ENCODE peak calls at places on chromosomes 3 and 15, in seven cellular contexts. M is H1, G is HCT116, I is HepG2, O is SK-N-SH, V is GM12878, B is K562. T is an unnamed sample.

GRCh38 chr15:34584321-34584668 is 844 bp upstream of the GOLGA8B start:
- DNase-seq in V (no peak), I (no peak), B (no peak), O (no peak), G (no peak), M (no peak), T (no peak)

GRCh38 chr3:183369626-183370025 is 58.8 kb downstream of the MCF2L2 start:
- DNase-seq in V (no peak), O (no peak), G (no peak), I (no peak), B (no peak), M (no peak), T (no peak)

GRCh38 chr3:71450985-71451560 is 132.5 kb downstream of the FOXP1 start:
- DNase-seq in I (no peak), V (no peak), B (no peak), G (no peak), M (no peak), O (no peak), T (no peak)

GRCh38 chr3:5162102-5162501 is 25.4 kb upstream of the EDEM1 start:
- DNase-seq in O (no peak), B (no peak), G (peak; percentile 55), V (no peak), M (no peak), I (peak; percentile 26), T (no peak)

GRCh38 chr3:191813245-191813644 is 352.3 kb downstream of the PYDC2 start:
- DNase-seq in I (no peak), M (no peak), B (no peak), G (no peak), V (no peak), O (no peak), T (no peak)

GRCh38 chr3:108329508-108329907 is 33.2 kb downstream of the HHLA2 start:
- DNase-seq in I (no peak), V (no peak), B (no peak), O (no peak), G (no peak), M (no peak), T (no peak)

GRCh38 chr15:37819191-37819590 is 115.2 kb upstream of the TMCO5A start:
- DNase-seq in I (no peak), B (no peak), V (no peak), M (no peak), G (no peak), O (no peak), T (no peak)

GRCh38 chr3:59161048-59161447 is 111.2 kb upstream of the CFAP20DC start:
- DNase-seq in O (no peak), G (no peak), V (no peak), M (no peak), B (no peak), I (no peak), T (no peak)

GRCh38 chr3:11476814-11477213 is 166.9 kb downstream of the VGLL4 start:
- DNase-seq in I (no peak), G (no peak), V (no peak), M (no peak), B (no peak), O (no peak), T (no peak)

GRCh38 chr3:9448643-9449042 is 51.2 kb downstream of the SETD5 start:
- DNase-seq in G (no peak), M (no peak), O (no peak), B (no peak), V (no peak), I (no peak), T (no peak)

GRCh38 chr3:99269606-99270355 is 368.3 kb upstream of the DCBLD2 start:
- DNase-seq in G (no peak), O (no peak), B (no peak), M (no peak), I (no peak), V (no peak), T (no peak)

GRCh38 chr15:64464271-64465005 is 4.1 kb downstream of the ZNF609 start:
- DNase-seq in M (no peak), G (no peak), V (no peak), O (no peak), B (no peak), I (no peak), T (peak; percentile 5)

GRCh38 chr15:91263632-91264477 is 163.8 kb downstream of the SV2B start:
- DNase-seq in I (no peak), V (no peak), O (no peak), B (no peak), M (no peak), G (no peak), T (peak; percentile 58)

GRCh38 chr15:48358229-48358641 is 27.0 kb downstream of the DUT start:
- DNase-seq in I (no peak), O (peak; percentile 32), V (no peak), M (no peak), G (peak; percentile 21), B (peak; percentile 19), T (no peak)

GRCh38 chr3:45009868-45010267 is 16.2 kb upstream of the CLEC3B start:
- DNase-seq in M (no peak), V (no peak), B (no peak), I (no peak), O (no peak), G (no peak), T (no peak)

GRCh38 chr3:58603606-58604005 is 26.4 kb upstream of the FAM107A start:
- DNase-seq in G (no peak), V (no peak), O (no peak), B (no peak), M (no peak), I (no peak), T (no peak)

GRCh38 chr15:82854554-82854953 is 45.1 kb downstream of the WHAMM start:
- DNase-seq in B (no peak), M (no peak), O (no peak), I (no peak), G (no peak), V (no peak), T (no peak)

DNA sequence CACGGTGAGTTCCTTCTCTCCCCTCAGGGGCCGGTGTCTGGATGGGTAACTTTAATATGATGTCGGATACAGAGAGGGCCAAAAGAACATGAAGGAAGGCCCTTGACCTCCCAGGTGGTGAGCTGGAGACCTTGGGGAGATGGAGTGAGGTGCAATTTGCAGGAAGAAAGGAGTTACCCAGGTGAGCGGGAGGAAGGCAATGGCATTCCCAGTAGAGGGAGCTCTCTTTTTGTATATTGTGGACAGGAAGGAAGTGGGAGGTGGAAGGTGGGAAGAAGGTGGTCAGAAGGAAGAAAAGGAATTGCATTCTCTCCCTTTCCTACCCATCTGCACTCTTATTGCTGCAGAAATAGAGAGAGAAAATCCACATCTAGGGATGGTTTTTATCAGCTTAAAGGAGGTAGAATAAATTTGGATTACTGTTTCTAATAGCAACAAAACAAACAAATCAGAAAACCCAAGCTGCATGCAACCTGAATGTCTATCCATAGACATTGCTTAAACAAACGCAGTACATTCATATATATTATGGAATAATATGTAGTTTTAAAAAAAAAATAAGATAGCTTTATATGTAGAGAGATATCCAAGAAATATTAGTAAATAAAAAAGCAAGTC is 169.0 kb upstream of the TSC22D2 start:
- DNase-seq in G (peak; percentile 56), O (no peak), M (peak; percentile 38), I (peak; percentile 25), V (no peak), B (peak; percentile 49), T (peak; percentile 82)
- TF ChIP-seq JUND in G (no peak), O (no peak), M (no peak), I (no peak), V (no peak), B (no peak), T (no peak)

DNA sequence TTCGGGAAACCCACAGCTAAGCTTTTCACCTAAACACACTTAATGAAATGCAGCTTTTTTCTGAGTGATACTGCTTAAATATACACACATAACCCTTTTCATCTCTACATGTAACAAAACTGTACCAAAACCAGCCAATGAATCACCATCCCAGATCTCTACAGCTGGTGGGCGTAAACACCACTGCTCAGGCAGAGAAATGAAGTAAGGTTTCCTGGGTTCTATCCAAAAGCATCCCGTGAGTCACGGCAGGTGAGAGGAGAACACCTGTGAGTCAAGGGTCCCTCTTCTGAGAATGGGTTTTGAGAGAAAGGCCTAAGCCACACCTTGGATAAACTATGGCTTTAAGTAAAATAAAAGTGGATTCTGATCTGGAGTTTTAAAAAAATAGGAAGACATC is 2.6 kb downstream of the CLDN1 start:
- DNase-seq in V (no peak), I (no peak), G (no peak), B (no peak), O (no peak), M (no peak), T (no peak)
- TF ChIP-seq JUND in V (no peak), I (no peak), G (no peak), B (no peak), O (no peak), M (no peak), T (no peak)

GRCh38 chr3:77142636-77143035 is 102.7 kb downstream of the ROBO2 start:
- DNase-seq in O (no peak), G (no peak), B (no peak), V (no peak), I (no peak), M (no peak), T (no peak)
- TF ChIP-seq JUND in O (no peak), G (no peak), B (no peak), V (no peak), I (no peak), M (no peak), T (no peak)

DNA sequence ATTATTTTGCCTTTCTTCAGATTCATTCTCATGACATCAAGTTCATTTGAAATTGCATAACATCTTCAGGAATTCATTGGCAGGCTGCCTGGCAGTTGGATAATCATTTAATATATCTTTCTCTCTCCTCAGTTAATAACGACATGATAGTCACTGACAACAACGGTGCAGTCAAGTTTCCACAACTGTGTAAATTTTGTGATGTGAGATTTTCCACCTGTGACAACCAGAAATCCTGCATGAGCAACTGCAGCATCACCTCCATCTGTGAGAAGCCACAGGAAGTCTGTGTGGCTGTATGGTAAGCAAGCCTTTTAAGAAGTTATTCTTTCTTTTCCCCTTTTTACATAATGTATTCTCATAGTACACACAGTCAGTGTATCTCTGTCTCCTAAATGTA is 38.2 kb downstream of the TGFBR2 start:
- DNase-seq in V (no peak), I (no peak), O (no peak), G (no peak), M (no peak), B (no peak), T (no peak)
- TF ChIP-seq JUND in V (no peak), I (no peak), O (no peak), G (no peak), M (no peak), B (no peak), T (no peak)

DNA sequence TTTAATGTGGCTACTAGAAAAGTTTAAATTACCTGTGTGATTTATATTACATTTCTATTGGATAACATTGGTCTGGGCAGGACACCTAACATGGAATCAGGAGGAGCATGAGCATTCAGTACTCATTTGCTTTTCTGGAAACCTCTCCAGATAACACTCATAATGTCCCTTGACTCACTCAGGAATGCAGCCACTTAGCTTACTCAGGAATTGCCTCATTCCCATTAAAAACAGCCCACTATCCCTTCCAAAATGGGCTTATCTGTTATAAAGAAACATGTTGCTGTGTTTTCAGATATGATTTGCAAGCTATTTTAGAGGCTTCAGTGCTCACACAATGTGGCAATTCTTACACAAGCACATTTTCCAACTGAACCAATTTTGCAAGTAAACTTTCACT is 17.1 kb downstream of the GBE1 start:
- DNase-seq in O (no peak), B (peak; percentile 38), M (no peak), I (peak; percentile 37), G (peak; percentile 71), V (no peak), T (no peak)
- TF ChIP-seq JUND in O (peak; percentile 86), B (peak; percentile 47), M (no peak), I (no peak), G (peak; percentile 58), V (no peak), T (no peak)

GRCh38 chr3:195866686-195867511 is 41.5 kb downstream of the TNK2 start:
- DNase-seq in O (peak; percentile 60), M (no peak), G (no peak), B (no peak), V (no peak), I (no peak), T (no peak)
- TF ChIP-seq JUND in O (no peak), M (no peak), G (no peak), B (no peak), V (no peak), I (no peak), T (no peak)

T was measured in T47D.